ENCODE peak calls at places on chromosome 2, in nine cellular contexts. M is GM23338, I is GM23248, U is MM.1S, Q is neural progenitor cell, O is HCT116, Z is PC-3, S is hepatocyte, J is SK-N-SH. E is an unnamed sample. For H3K4me1, the result is how much of the 10 kb centered on the place peaks cover.

GRCh38 chr2:39736593-39736992 is 42.5 kb downstream of the THUMPD2 start:
- DNase-seq in M (no peak), I (peak), U (no peak), Q (no peak), O (no peak), Z (no peak), S (no peak), J (no peak), E (no peak)

GRCh38 chr2:100921685-100922161 is 80.4 kb upstream of the RPL31 start:
- DNase-seq in M (no peak), I (peak), U (no peak), Q (no peak), O (no peak), Z (no peak), S (no peak), J (peak), E (no peak)

GRCh38 chr2:68824831-68825230 is 46.4 kb downstream of the BMP10 start:
- DNase-seq in M (no peak), I (peak), U (no peak), Q (no peak), O (no peak), Z (peak), S (no peak), J (no peak), E (no peak)

GRCh38 chr2:174835797-174836255 is 71.6 kb upstream of the CHRNA1 start:
- DNase-seq in M (peak), I (peak), U (no peak), Q (peak), O (no peak), Z (peak), S (no peak), J (no peak), E (no peak)

GRCh38 chr2:1995584-1995983 is 251.3 kb upstream of the PXDN start:
- DNase-seq in M (no peak), I (no peak), U (no peak), Q (no peak), O (no peak), Z (no peak), S (no peak), J (no peak), E (no peak)

GRCh38 chr2:32472605-32473004 is 115.8 kb downstream of the BIRC6 start:
- DNase-seq in M (no peak), I (no peak), U (no peak), Q (no peak), O (no peak), Z (no peak), S (no peak), J (no peak), E (no peak)

GRCh38 chr2:212311807-212312404 is 226.7 kb downstream of the ERBB4 start:
- DNase-seq in M (no peak), I (no peak), U (no peak), Q (no peak), O (no peak), Z (no peak), S (no peak), J (peak), E (no peak)

GRCh38 chr2:100857341-100857740 is 37.4 kb downstream of the NPAS2 start:
- DNase-seq in M (no peak), I (no peak), U (no peak), Q (no peak), O (no peak), Z (no peak), S (no peak), J (no peak), E (no peak)

GRCh38 chr2:75709297-75709696 is 1.4 kb downstream of the GCFC2 start:
- DNase-seq in M (no peak), I (peak), U (peak), Q (no peak), O (no peak), Z (no peak), S (no peak), J (no peak), E (peak)

GRCh38 chr2:134256961-134257360 is 3.1 kb downstream of the MGAT5 start:
- DNase-seq in M (no peak), I (no peak), U (no peak), Q (no peak), O (no peak), Z (no peak), S (no peak), J (no peak), E (no peak)

GRCh38 chr2:211241891-211242290 is 685.5 kb downstream of the CPS1 start:
- DNase-seq in M (no peak), I (no peak), U (no peak), Q (no peak), O (no peak), Z (no peak), S (no peak), J (no peak), E (no peak)

GRCh38 chr2:130393318-130393910 is 37.6 kb downstream of the PTPN18 start:
- DNase-seq in M (no peak), I (no peak), U (peak), Q (no peak), O (no peak), Z (peak), S (peak), J (no peak), E (peak)

GRCh38 chr2:42516418-42516817 is 22.6 kb upstream of the KCNG3 start:
- DNase-seq in M (no peak), I (no peak), U (no peak), Q (no peak), O (no peak), Z (no peak), S (no peak), J (no peak), E (no peak)

GRCh38 chr2:241354668-241355658 is 1.1 kb upstream of the FARP2 start:
- DNase-seq in M (peak), I (peak), U (peak), Q (peak), O (peak), Z (peak), S (peak), J (peak), E (peak)

GRCh38 chr2:17460401-17461086 is 57.7 kb downstream of the RAD51AP2 start:
- DNase-seq in M (no peak), I (no peak), U (no peak), Q (no peak), O (no peak), Z (no peak), S (no peak), J (no peak), E (no peak)

GRCh38 chr2:119421731-119422130 is 9.9 kb upstream of the TMEM37 start:
- DNase-seq in M (no peak), I (peak), U (no peak), Q (no peak), O (no peak), Z (no peak), S (no peak), J (no peak), E (no peak)

GRCh38 chr2:71468279-71469015 is 15.1 kb downstream of the DYSF start:
- DNase-seq in M (no peak), I (no peak), U (no peak), Q (no peak), O (no peak), Z (no peak), S (no peak), J (no peak), E (no peak)

GRCh38 chr2:71467180-71467815 is 13.9 kb downstream of the DYSF start:
- DNase-seq in M (no peak), I (no peak), U (no peak), Q (no peak), O (no peak), Z (no peak), S (no peak), J (no peak), E (no peak)

GRCh38 chr2:71465356-71465755 is 12.0 kb downstream of the DYSF start:
- DNase-seq in M (peak), I (no peak), U (no peak), Q (no peak), O (no peak), Z (no peak), S (no peak), J (no peak), E (no peak)

GRCh38 chr2:71465961-71466300 is 12.6 kb downstream of the DYSF start:
- DNase-seq in M (no peak), I (no peak), U (no peak), Q (no peak), O (no peak), Z (no peak), S (no peak), J (peak), E (no peak)

GRCh38 chr2:71466301-71467179 is 13.2 kb downstream of the DYSF start:
- DNase-seq in M (peak), I (peak), U (no peak), Q (peak), O (no peak), Z (peak), S (peak), J (peak), E (no peak)
- TF ChIP-seq EZH2phosphoT487 in M (no peak), I (peak), U (no peak), Q (peak), O (no peak), Z (no peak), S (no peak), J (no peak), E (no peak)

GRCh38 chr2:74575320-74575719 is 20.8 kb downstream of the DOK1 start:
- DNase-seq in M (no peak), I (peak), U (no peak), Q (no peak), O (no peak), Z (no peak), S (no peak), J (no peak), E (no peak)
- H3K4me1 ChIP-seq in M (under half), I (half or more), U (under half), Q (under half), O (under half), Z (under half), S (under half), J (under half), E (under half)

DNA sequence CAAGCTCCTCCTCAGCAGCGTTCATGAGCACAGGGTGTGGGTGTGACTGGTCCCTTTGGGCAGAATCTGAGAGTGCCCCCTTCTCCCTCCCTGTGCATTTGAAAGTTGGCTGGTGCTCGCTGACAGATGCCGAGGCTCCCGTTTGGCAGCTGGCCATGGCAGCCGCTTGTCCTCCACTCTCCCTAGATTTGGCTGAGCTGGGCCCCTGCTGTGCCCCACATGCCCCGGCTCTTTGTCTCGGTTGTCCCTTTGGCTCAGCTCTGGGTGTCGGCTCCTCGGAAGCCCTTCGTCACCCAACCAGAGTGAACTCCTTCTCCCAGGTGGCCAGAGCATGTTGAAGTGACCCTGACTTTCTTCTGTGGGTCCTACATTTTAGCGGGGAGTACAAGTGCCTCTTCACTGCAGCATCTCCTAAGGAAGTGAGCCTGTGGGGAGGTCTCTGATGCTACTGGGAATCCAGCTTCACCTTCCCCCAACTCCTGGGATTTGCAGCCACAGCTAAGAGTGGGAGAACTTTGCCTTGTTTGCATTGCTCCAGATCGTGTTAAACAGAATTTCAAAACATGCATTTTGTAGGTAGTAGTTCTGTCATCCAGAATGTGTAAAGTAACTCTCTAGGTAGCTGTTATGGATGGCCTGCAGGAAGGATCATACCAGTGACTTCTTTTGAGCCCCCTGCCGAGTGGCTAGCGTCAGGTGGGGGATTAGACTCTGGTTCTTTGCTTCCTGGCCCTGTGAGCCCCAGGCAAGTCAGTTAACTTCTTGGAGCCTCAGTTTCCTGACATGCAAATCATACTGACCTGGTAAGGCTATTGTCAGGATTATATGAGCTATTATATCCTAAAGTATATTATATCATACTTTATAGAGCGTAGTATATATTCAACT is 24.2 kb downstream of the HPCAL1 start:
- DNase-seq in M (no peak), I (no peak), U (no peak), Q (no peak), O (no peak), Z (no peak), S (no peak), J (peak), E (peak)
- TF ChIP-seq EZH2phosphoT487 in M (no peak), I (no peak), U (no peak), Q (no peak), O (no peak), Z (no peak), S (no peak), J (no peak), E (no peak)

DNA sequence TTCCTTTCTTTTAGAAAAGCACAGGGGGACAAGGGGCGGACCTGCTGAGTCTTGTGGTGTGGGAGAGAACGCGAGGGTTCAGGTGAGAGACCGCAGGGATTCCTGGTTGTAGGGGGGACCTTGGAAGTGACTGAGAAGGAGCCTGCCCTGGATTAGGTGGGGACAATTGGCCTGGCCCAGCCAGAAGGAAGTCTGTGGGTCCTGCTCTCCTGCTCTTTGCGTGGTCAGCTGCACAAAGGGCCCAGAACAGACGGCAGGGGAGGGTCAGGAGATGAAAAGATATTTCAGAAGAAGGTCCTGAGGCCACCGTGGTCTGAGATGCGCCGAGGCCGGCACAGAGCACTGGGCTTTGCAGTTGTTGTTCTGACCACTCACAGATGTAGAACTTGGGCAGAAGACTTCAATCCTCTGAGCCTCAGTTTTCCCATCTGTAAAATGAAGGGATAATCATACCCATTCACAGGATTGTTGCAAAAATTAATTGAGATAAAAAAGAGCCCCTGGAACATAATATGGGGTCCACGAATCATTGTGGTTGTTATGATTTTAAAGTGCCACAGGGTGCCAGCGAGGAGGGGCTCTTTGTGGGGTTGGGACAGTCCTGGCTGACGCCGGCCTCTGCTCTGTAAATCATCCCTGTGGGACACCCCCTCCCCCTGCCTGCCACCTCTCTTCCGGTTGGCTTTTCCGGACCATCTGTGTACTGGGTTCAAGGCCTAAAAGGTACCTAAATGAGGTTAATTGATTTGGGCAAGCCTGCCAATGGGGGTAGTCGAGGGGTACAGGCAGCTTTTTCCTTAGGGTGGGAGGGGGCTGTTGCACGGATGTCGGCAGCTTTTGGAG is 1.8 kb downstream of the LPIN1 start:
- DNase-seq in M (no peak), I (no peak), U (peak), Q (no peak), O (no peak), Z (no peak), S (no peak), J (peak), E (peak)
- H3K4me1 ChIP-seq in M (under half), I (under half), U (half or more), Q (under half), O (half or more), Z (half or more), S (under half), J (under half), E (half or more)

GRCh38 chr2:38665854-38666577 is at the start of gene GALM:
- DNase-seq in M (peak), I (peak), U (peak), Q (peak), O (peak), Z (peak), S (peak), J (peak), E (peak)

GRCh38 chr2:38660282-38660681 is 5.6 kb upstream of the GALM start:
- DNase-seq in M (no peak), I (no peak), U (no peak), Q (no peak), O (no peak), Z (no peak), S (no peak), J (no peak), E (no peak)

GRCh38 chr2:38658613-38659012 is 7.3 kb upstream of the GALM start:
- DNase-seq in M (no peak), I (no peak), U (no peak), Q (no peak), O (no peak), Z (no peak), S (no peak), J (no peak), E (no peak)

GRCh38 chr2:38656866-38657265 is 9.0 kb upstream of the GALM start:
- DNase-seq in M (no peak), I (no peak), U (no peak), Q (no peak), O (no peak), Z (no peak), S (no peak), J (no peak), E (no peak)

GRCh38 chr2:38661306-38661705 is 4.6 kb upstream of the GALM start:
- DNase-seq in M (no peak), I (peak), U (no peak), Q (no peak), O (no peak), Z (no peak), S (no peak), J (no peak), E (no peak)
- TF ChIP-seq EZH2phosphoT487 in M (no peak), I (no peak), U (no peak), Q (no peak), O (no peak), Z (no peak), S (no peak), J (no peak), E (no peak)

GRCh38 chr2:237863102-237863511 is 3.7 kb downstream of the RAMP1 start:
- DNase-seq in M (no peak), I (no peak), U (no peak), Q (no peak), O (no peak), Z (no peak), S (no peak), J (peak), E (no peak)
- H3K4me1 ChIP-seq in M (under half), I (under half), U (under half), Q (under half), O (half or more), Z (half or more), S (under half), J (under half), E (under half)

GRCh38 chr2:226583715-226584114 is 215.9 kb downstream of the IRS1 start:
- DNase-seq in M (no peak), I (peak), U (no peak), Q (no peak), O (peak), Z (peak), S (peak), J (no peak), E (no peak)

GRCh38 chr2:226585130-226585561 is 214.5 kb downstream of the IRS1 start:
- DNase-seq in M (no peak), I (no peak), U (no peak), Q (no peak), O (no peak), Z (no peak), S (no peak), J (no peak), E (no peak)

GRCh38 chr2:226581004-226581403 is 218.6 kb downstream of the IRS1 start:
- DNase-seq in M (no peak), I (no peak), U (no peak), Q (no peak), O (peak), Z (no peak), S (no peak), J (no peak), E (no peak)

GRCh38 chr2:226581661-226582060 is 218.0 kb downstream of the IRS1 start:
- DNase-seq in M (no peak), I (peak), U (no peak), Q (no peak), O (no peak), Z (no peak), S (no peak), J (no peak), E (no peak)

DNA sequence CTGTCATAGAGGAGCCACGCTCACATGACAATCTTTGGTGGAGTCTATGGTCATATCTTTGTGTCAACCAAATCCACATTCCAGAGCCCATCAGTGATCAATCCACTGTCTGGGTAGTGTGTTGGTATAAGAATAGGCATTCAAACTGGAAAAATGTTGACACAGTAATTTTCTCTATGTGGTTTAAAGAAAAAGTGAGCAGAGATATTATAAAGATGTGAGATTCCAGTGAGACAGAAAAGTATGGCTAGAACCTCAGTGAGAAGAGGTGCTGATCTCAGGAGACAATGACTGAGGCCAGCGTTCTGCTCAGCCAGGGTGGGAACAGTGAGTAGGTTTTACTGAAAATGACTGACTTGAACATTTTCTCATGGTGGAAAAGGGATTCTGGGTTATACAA is 215.0 kb downstream of the IRS1 start:
- DNase-seq in M (no peak), I (no peak), U (no peak), Q (no peak), O (no peak), Z (no peak), S (no peak), J (no peak), E (no peak)
- TF ChIP-seq EZH2phosphoT487 in M (no peak), I (no peak), U (no peak), Q (no peak), O (no peak), Z (no peak), S (no peak), J (no peak), E (no peak)

DNA sequence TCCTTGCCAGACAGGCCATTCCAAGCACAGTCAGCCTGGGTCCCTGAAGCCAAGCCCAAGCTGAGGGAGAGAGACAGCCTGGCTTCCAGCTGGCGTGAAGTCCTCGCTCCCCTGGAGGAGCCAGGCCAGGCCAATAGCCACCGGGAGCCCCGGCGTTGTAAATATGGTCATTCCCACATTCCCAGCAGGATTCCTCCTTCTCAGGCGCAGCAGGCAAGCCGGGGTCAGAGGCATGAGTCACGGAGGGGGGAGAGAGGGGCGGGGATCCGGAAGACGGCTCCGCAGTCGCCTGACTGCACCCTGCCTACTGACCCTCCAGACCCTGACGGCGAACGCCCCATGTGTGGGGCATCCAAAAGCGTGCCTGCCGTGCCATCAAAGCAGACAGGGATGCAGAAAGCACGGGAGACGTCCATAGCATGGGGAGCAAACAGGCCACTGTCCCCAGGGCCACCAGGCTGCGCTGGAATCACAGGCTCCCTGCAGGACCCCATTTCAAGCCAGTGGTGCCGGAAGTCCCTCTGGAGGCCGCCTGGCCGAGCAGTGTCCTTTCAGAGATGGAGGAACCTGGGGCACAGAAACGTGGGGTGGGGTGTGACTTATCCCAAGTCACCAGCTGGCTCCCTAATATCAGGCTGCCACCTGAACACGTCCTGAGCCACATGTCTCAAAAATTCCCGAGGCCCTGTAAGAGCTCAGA is 48.2 kb downstream of the TWIST2 start:
- DNase-seq in M (peak), I (peak), U (no peak), Q (peak), O (no peak), Z (no peak), S (peak), J (no peak), E (no peak)
- H3K4me1 ChIP-seq in M (under half), I (half or more), U (under half), Q (under half), O (under half), Z (under half), S (under half), J (under half), E (under half)

E was measured in OCI-LY7.